ENCODE peak calls at places on chromosomes 13 and 19, in four cellular contexts. J is cardiac muscle cell, U is dorsolateral prefrontal cortex, Z is astrocyte of the spinal cord. D is an unnamed sample.

GRCh38 chr13:110442946-110443632 is 118.4 kb downstream of the RAB20 start:
- DNase-seq in U (no peak), J (no peak), Z (peak; percentile 56), D (peak; percentile 81)

GRCh38 chr19:33771308-33772101 is 25.2 kb upstream of the KCTD15 start:
- DNase-seq in Z (peak; percentile 49), J (peak; percentile 87), U (peak; percentile 60), D (peak; percentile 73)

GRCh38 chr13:66565261-66565660 is 664.9 kb downstream of the PCDH9 start:
- DNase-seq in U (no peak), Z (no peak), J (no peak), D (no peak)

GRCh38 chr13:99028890-99029289 is 51.0 kb upstream of the DOCK9 start:
- DNase-seq in Z (no peak), J (no peak), U (no peak), D (no peak)

GRCh38 chr13:63107163-63107935 is 1691.7 kb upstream of the PCDH20 start:
- DNase-seq in J (no peak), U (no peak), Z (peak; percentile 22), D (peak; percentile 33)

GRCh38 chr19:10514211-10515145 is 2.8 kb downstream of the S1PR5 start:
- DNase-seq in Z (no peak), J (peak; percentile 23), U (no peak), D (no peak)

GRCh38 chr13:80334582-80335260 is 6.2 kb downstream of the SPRY2 start:
- DNase-seq in J (no peak), Z (peak; percentile 52), U (no peak), D (peak; percentile 46)

GRCh38 chr19:40805258-40805868 is 6.4 kb downstream of the EGLN2 start:
- DNase-seq in J (no peak), Z (no peak), U (no peak), D (no peak)

GRCh38 chr19:20664917-20665781 is 3.8 kb upstream of the ZNF626 start:
- DNase-seq in J (peak; percentile 29), U (no peak), Z (no peak), D (peak; percentile 34)

GRCh38 chr13:31119966-31120733 is 41.6 kb downstream of the HSPH1 start:
- DNase-seq in Z (no peak), J (no peak), U (no peak), D (peak; percentile 7)

GRCh38 chr13:91308299-91308698 is 39.2 kb upstream of the MIR17HG start:
- DNase-seq in Z (no peak), U (no peak), J (no peak), D (no peak)

GRCh38 chr13:80338781-80339577 is 1.9 kb downstream of the SPRY2 start:
- DNase-seq in U (peak; percentile 77), J (peak; percentile 86), Z (peak; percentile 84), D (peak; percentile 88)

GRCh38 chr13:53151692-53152421 is 123.2 kb downstream of the OLFM4 start:
- DNase-seq in U (no peak), Z (no peak), J (peak; percentile 85), D (peak; percentile 11)

GRCh38 chr13:50133277-50133953 is 118.2 kb downstream of the KCNRG start:
- DNase-seq in U (no peak), Z (no peak), J (no peak), D (no peak)

GRCh38 chr13:22148187-22148586 is 477.3 kb downstream of the FGF9 start:
- DNase-seq in J (no peak), Z (no peak), U (no peak), D (no peak)

GRCh38 chr19:45160870-45161714 is at the start of gene NKPD1:
- DNase-seq in Z (no peak), J (no peak), U (no peak), D (no peak)

GRCh38 chr19:10884273-10884672 is 12.9 kb downstream of the CARM1 start:
- DNase-seq in J (peak; percentile 50), Z (peak; percentile 42), U (no peak), D (peak; percentile 68)

GRCh38 chr13:102597029-102598015 is 536 bp downstream of the TPP2 start:
- DNase-seq in Z (peak; percentile 41), U (no peak), J (peak; percentile 22), D (peak; percentile 24)

GRCh38 chr13:98384739-98385138 is 192.2 kb downstream of the STK24 start:
- DNase-seq in Z (peak; percentile 76), U (no peak), J (no peak), D (peak; percentile 61)

GRCh38 chr19:1264801-1265610 is 4.1 kb upstream of the CIRBP start:
- DNase-seq in U (no peak), J (peak; percentile 64), Z (peak; percentile 84), D (peak; percentile 86)

GRCh38 chr13:51585234-51585672 is 991 bp downstream of the WDFY2 start:
- DNase-seq in J (peak; percentile 29), Z (peak; percentile 30), U (no peak), D (peak; percentile 40)

GRCh38 chr13:45882626-45883025 is 31.1 kb upstream of the SIAH3 start:
- DNase-seq in Z (no peak), U (no peak), J (no peak), D (no peak)

GRCh38 chr13:45880242-45880641 is 28.7 kb upstream of the SIAH3 start:
- DNase-seq in U (no peak), Z (no peak), J (no peak), D (no peak)

GRCh38 chr13:45878966-45879365 is 27.4 kb upstream of the SIAH3 start:
- DNase-seq in U (no peak), Z (no peak), J (no peak), D (no peak)

GRCh38 chr13:45876781-45877180 is 25.2 kb upstream of the SIAH3 start:
- DNase-seq in U (no peak), J (no peak), Z (no peak), D (no peak)

GRCh38 chr13:45879666-45880065 is 28.1 kb upstream of the SIAH3 start:
- DNase-seq in U (no peak), J (peak; percentile 42), Z (peak; percentile 9), D (no peak)
- TF ChIP-seq CTCF in U (no peak), J (no peak), Z (peak; percentile 35), D (peak; percentile 15)

GRCh38 chr19:29943615-29944014 is 1.6 kb downstream of the URI1 start:
- DNase-seq in J (no peak), U (no peak), Z (no peak), D (no peak)

GRCh38 chr19:29944415-29945012 is 2.5 kb downstream of the URI1 start:
- DNase-seq in Z (no peak), J (no peak), U (no peak), D (no peak)

GRCh38 chr19:29946645-29947044 is 4.6 kb downstream of the URI1 start:
- DNase-seq in Z (no peak), J (no peak), U (no peak), D (no peak)

GRCh38 chr19:29945433-29945832 is 3.4 kb downstream of the URI1 start:
- DNase-seq in U (no peak), Z (no peak), J (no peak), D (no peak)

DNA sequence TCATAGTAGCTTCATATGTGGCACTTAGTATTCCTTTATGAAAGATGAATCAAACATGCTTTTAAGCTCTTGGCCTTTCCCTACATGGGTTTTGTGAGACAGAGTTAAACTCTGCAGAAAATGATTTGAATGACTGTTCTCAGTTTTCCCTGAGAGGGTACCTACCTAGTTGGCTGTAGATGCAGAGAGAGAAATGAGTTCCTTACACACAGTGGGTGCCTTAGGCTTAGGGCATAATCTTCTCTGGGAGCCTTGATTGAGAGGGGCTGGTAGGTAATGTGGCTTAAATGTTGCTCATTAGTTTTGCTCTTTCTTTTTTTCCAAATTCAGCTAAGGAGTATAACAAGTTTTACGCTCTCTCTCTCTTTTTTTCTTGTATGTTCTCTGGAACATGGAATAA is 3.0 kb downstream of the URI1 start:
- DNase-seq in Z (no peak), U (no peak), J (no peak), D (no peak)
- H3K4me3 ChIP-seq in Z (no peak overlapping the region), U (no peak overlapping the region), J (no peak overlapping the region), D (no peak overlapping the region)

GRCh38 chr19:52464798-52465470 is 11.6 kb downstream of the ZNF578 start:
- DNase-seq in Z (no peak), J (peak; percentile 66), U (no peak), D (no peak)
- TF ChIP-seq CTCF in Z (no peak), J (no peak), U (no peak), D (no peak)

GRCh38 chr19:17796838-17797168 is 1.9 kb downstream of the B3GNT3 start:
- DNase-seq in U (no peak), J (no peak), Z (no peak), D (no peak)

GRCh38 chr19:17795495-17795856 is 538 bp downstream of the B3GNT3 start:
- DNase-seq in Z (no peak), J (no peak), U (no peak), D (no peak)

GRCh38 chr19:17794731-17795494 is at the start of gene B3GNT3:
- DNase-seq in Z (no peak), J (peak; percentile 20), U (no peak), D (peak; percentile 31)

GRCh38 chr19:17797397-17798201 is 2.7 kb downstream of the B3GNT3 start:
- DNase-seq in J (no peak), Z (no peak), U (no peak), D (no peak)

GRCh38 chr19:17796013-17796837 is 1.3 kb downstream of the B3GNT3 start:
- DNase-seq in Z (no peak), J (no peak), U (no peak), D (no peak)
- H3K4me3 ChIP-seq in Z (no peak overlapping the region), J (no peak overlapping the region), U (no peak overlapping the region), D (no peak overlapping the region)

DNA sequence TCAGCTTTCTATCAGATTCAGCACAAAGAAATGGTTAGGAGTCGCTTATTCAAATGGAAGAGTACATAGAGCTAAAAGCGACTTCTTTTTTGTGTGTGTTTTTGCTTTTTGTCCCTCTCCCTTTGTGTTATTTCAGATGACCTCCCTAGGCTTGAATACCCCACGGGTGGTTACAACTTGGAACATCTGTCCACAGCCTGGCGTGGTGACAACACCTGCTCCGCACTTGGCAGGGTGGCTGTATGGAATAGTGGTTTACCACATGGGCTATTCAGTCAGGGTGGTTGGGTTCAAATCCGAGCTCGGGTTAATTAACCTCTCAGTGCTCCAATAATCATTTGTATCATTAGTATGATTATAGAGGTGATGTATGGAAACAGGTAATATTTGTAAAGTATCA is 151.6 kb upstream of the FREM2 start:
- DNase-seq in J (no peak), Z (no peak), U (no peak), D (no peak)
- TF ChIP-seq CTCF in J (no peak), Z (no peak), U (no peak), D (no peak)

DNA sequence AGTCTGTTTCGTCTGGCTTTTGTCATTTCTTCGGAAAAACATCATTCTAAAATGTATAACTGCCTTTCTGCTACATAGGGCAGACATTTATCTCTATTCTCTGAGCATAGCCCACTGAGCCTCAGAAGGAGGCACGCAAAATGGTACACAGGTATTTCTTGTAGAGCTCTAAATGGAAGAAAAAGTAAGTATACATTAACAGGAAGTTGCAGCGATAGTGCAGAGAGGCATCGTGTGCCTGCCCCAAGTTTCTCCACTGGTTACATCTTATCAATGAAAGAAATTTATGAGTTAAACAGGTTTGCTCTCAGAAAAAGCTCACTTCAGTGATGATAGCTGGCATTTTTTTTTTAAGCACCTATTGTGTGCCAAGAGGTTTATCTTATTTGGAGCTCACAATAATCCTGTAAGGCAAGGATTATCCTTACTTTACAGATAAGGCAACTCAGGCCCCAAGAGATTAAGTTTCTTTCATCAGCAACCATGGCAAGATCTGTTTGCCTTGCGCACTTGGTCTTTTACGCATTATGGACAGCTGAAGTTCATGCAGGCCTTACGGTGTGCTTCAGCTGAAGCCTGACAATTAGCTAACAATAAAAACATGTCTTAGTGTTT is 1.2 kb upstream of the RCBTB2 start:
- DNase-seq in Z (no peak), J (no peak), U (no peak), D (no peak)
- H3K4me3 ChIP-seq in Z (no peak overlapping the region), J (no peak overlapping the region), U (peak overlapping the region; percentile 87), D (no peak overlapping the region)